ENCODE peak calls at places on chromosome 3, in eight cellular contexts. One of them, this sample, is unnamed.

GRCh38 chr3:64184621-64185020 is 40.6 kb downstream of the PRICKLE2 start:
- DNase-seq in body of pancreas: no peak
- DNase-seq in Peyer's patch: no peak
- DNase-seq in mucosa of descending colon: no peak
- DNase-seq in esophagus squamous epithelium: no peak
- DNase-seq in mesendoderm: no peak
- DNase-seq in adipocyte: peak; percentile 44
- DNase-seq in heart right ventricle: no peak
- DNase-seq in this sample: no peak

GRCh38 chr3:146640955-146641867 is 36.1 kb upstream of the PLSCR5 start:
- DNase-seq in heart right ventricle: no peak
- DNase-seq in body of pancreas: peak; percentile 30
- DNase-seq in mesendoderm: peak; percentile 68
- DNase-seq in adipocyte: peak; percentile 78
- DNase-seq in esophagus squamous epithelium: no peak
- DNase-seq in mucosa of descending colon: peak; percentile 11
- DNase-seq in Peyer's patch: no peak
- DNase-seq in this sample: peak; percentile 28

GRCh38 chr3:125317761-125318496 is 57.2 kb downstream of the ZNF148 start:
- DNase-seq in body of pancreas: no peak
- DNase-seq in mesendoderm: no peak
- DNase-seq in Peyer's patch: no peak
- DNase-seq in adipocyte: no peak
- DNase-seq in esophagus squamous epithelium: no peak
- DNase-seq in mucosa of descending colon: no peak
- DNase-seq in heart right ventricle: no peak
- DNase-seq in this sample: no peak

GRCh38 chr3:15449489-15449888 is 22.1 kb downstream of the EAF1 start:
- DNase-seq in mesendoderm: no peak
- DNase-seq in mucosa of descending colon: no peak
- DNase-seq in esophagus squamous epithelium: no peak
- DNase-seq in Peyer's patch: no peak
- DNase-seq in adipocyte: no peak
- DNase-seq in body of pancreas: no peak
- DNase-seq in heart right ventricle: no peak
- DNase-seq in this sample: no peak

GRCh38 chr3:107548601-107549000 is 25.8 kb downstream of the BBX start:
- DNase-seq in body of pancreas: no peak
- DNase-seq in mucosa of descending colon: no peak
- DNase-seq in adipocyte: no peak
- DNase-seq in heart right ventricle: no peak
- DNase-seq in esophagus squamous epithelium: no peak
- DNase-seq in Peyer's patch: no peak
- DNase-seq in mesendoderm: no peak
- DNase-seq in this sample: no peak

GRCh38 chr3:114660808-114661207 is 367.0 kb downstream of the TIGIT start:
- DNase-seq in mesendoderm: no peak
- DNase-seq in heart right ventricle: no peak
- DNase-seq in body of pancreas: no peak
- DNase-seq in mucosa of descending colon: no peak
- DNase-seq in Peyer's patch: no peak
- DNase-seq in adipocyte: peak; percentile 21
- DNase-seq in esophagus squamous epithelium: no peak
- DNase-seq in this sample: no peak

GRCh38 chr3:15063238-15063637 is 1.9 kb downstream of the MRPS25 start:
- DNase-seq in Peyer's patch: no peak
- DNase-seq in mucosa of descending colon: no peak
- DNase-seq in heart right ventricle: no peak
- DNase-seq in mesendoderm: no peak
- DNase-seq in body of pancreas: no peak
- DNase-seq in esophagus squamous epithelium: no peak
- DNase-seq in adipocyte: no peak
- DNase-seq in this sample: peak; percentile 52

GRCh38 chr3:139520028-139520737 is 19.4 kb downstream of the RBP1 start:
- DNase-seq in adipocyte: no peak
- DNase-seq in body of pancreas: no peak
- DNase-seq in mesendoderm: peak; percentile 83
- DNase-seq in heart right ventricle: no peak
- DNase-seq in esophagus squamous epithelium: no peak
- DNase-seq in Peyer's patch: no peak
- DNase-seq in mucosa of descending colon: peak; percentile 33
- DNase-seq in this sample: peak; percentile 85

GRCh38 chr3:73605388-73605787 is 19.4 kb downstream of the PDZRN3 start:
- DNase-seq in mucosa of descending colon: no peak
- DNase-seq in mesendoderm: no peak
- DNase-seq in adipocyte: peak; percentile 91
- DNase-seq in heart right ventricle: no peak
- DNase-seq in body of pancreas: no peak
- DNase-seq in esophagus squamous epithelium: no peak
- DNase-seq in Peyer's patch: no peak
- DNase-seq in this sample: no peak

GRCh38 chr3:100682056-100682853 is 27.0 kb upstream of the TFG start:
- DNase-seq in body of pancreas: no peak
- DNase-seq in mucosa of descending colon: no peak
- DNase-seq in esophagus squamous epithelium: no peak
- DNase-seq in adipocyte: no peak
- DNase-seq in mesendoderm: no peak
- DNase-seq in Peyer's patch: no peak
- DNase-seq in heart right ventricle: peak; percentile 11
- DNase-seq in this sample: no peak

GRCh38 chr3:156685198-156685597 is 10.8 kb downstream of the TIPARP start:
- DNase-seq in esophagus squamous epithelium: no peak
- DNase-seq in mesendoderm: peak; percentile 71
- DNase-seq in Peyer's patch: no peak
- DNase-seq in body of pancreas: no peak
- DNase-seq in mucosa of descending colon: no peak
- DNase-seq in heart right ventricle: no peak
- DNase-seq in adipocyte: peak; percentile 63
- DNase-seq in this sample: no peak

GRCh38 chr3:120170223-120170622 is 76.0 kb upstream of the GSK3B start:
- DNase-seq in Peyer's patch: no peak
- DNase-seq in body of pancreas: peak; percentile 10
- DNase-seq in mucosa of descending colon: no peak
- DNase-seq in esophagus squamous epithelium: no peak
- DNase-seq in mesendoderm: no peak
- DNase-seq in adipocyte: peak; percentile 50
- DNase-seq in heart right ventricle: no peak
- DNase-seq in this sample: no peak

GRCh38 chr3:36957072-36957471 is 12.2 kb upstream of the TRANK1 start:
- DNase-seq in adipocyte: no peak
- DNase-seq in mesendoderm: peak; percentile 71
- DNase-seq in mucosa of descending colon: no peak
- DNase-seq in Peyer's patch: no peak
- DNase-seq in heart right ventricle: no peak
- DNase-seq in esophagus squamous epithelium: no peak
- DNase-seq in body of pancreas: no peak
- DNase-seq in this sample: no peak

GRCh38 chr3:112811150-112811884 is 35.3 kb downstream of the CD200R1L start:
- DNase-seq in adipocyte: peak; percentile 97
- DNase-seq in body of pancreas: peak; percentile 24
- DNase-seq in Peyer's patch: no peak
- DNase-seq in mesendoderm: no peak
- DNase-seq in esophagus squamous epithelium: no peak
- DNase-seq in heart right ventricle: peak; percentile 51
- DNase-seq in mucosa of descending colon: peak; percentile 11
- DNase-seq in this sample: no peak

GRCh38 chr3:112803472-112803871 is 43.2 kb downstream of the CD200R1L start:
- DNase-seq in heart right ventricle: no peak
- DNase-seq in adipocyte: peak; percentile 37
- DNase-seq in Peyer's patch: no peak
- DNase-seq in mucosa of descending colon: no peak
- DNase-seq in mesendoderm: no peak
- DNase-seq in body of pancreas: no peak
- DNase-seq in esophagus squamous epithelium: no peak
- DNase-seq in this sample: no peak

GRCh38 chr3:112810561-112810960 is 36.1 kb downstream of the CD200R1L start:
- DNase-seq in mesendoderm: no peak
- DNase-seq in body of pancreas: no peak
- DNase-seq in esophagus squamous epithelium: no peak
- DNase-seq in Peyer's patch: no peak
- DNase-seq in adipocyte: no peak
- DNase-seq in mucosa of descending colon: no peak
- DNase-seq in heart right ventricle: no peak
- DNase-seq in this sample: no peak

GRCh38 chr3:112807685-112808084 is 39.0 kb downstream of the CD200R1L start:
- DNase-seq in mesendoderm: no peak
- DNase-seq in Peyer's patch: no peak
- DNase-seq in heart right ventricle: no peak
- DNase-seq in body of pancreas: no peak
- DNase-seq in esophagus squamous epithelium: no peak
- DNase-seq in adipocyte: no peak
- DNase-seq in mucosa of descending colon: no peak
- DNase-seq in this sample: no peak

DNA sequence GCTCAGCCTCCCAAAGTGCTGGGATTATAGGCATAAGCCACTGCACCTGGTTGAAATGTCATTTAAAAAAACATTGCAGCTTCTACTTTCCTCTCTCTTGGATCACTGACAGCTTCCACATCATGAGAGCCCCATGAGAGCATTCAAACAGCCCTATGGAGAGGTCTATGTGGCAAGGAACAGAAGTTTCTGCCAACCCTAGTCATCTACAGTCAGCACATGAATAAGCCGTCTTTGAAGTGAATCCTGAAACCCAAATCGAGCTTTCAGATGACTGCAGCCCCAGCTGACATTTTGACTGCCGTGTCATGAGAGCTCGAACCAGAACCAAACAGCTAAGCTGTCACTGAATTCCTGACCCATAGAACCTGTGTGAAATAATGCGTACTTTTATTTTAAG is 39.8 kb downstream of the CD200R1L start:
- DNase-seq in Peyer's patch: no peak
- DNase-seq in esophagus squamous epithelium: no peak
- DNase-seq in body of pancreas: no peak
- DNase-seq in adipocyte: no peak
- DNase-seq in mesendoderm: no peak
- DNase-seq in heart right ventricle: no peak
- DNase-seq in mucosa of descending colon: no peak
- DNase-seq in this sample: no peak
- H3K4me1 ChIP-seq in Peyer's patch: no peaks in the 10 kb centered on the region
- H3K4me1 ChIP-seq in esophagus squamous epithelium: peaks cover under 1% of the 10 kb centered on the region
- H3K4me1 ChIP-seq in body of pancreas: no peaks in the 10 kb centered on the region
- H3K4me1 ChIP-seq in adipocyte: peaks cover 18% of the 10 kb centered on the region
- H3K4me1 ChIP-seq in mesendoderm: no peaks in the 10 kb centered on the region
- H3K4me1 ChIP-seq in heart right ventricle: peaks cover 2% of the 10 kb centered on the region
- H3K4me1 ChIP-seq in mucosa of descending colon: no peaks in the 10 kb centered on the region
- H3K4me1 ChIP-seq in this sample: no peaks in the 10 kb centered on the region

GRCh38 chr3:179677884-179678283 is 25.0 kb downstream of the USP13 start:
- DNase-seq in body of pancreas: no peak
- DNase-seq in esophagus squamous epithelium: no peak
- DNase-seq in adipocyte: no peak
- DNase-seq in mesendoderm: no peak
- DNase-seq in Peyer's patch: no peak
- DNase-seq in heart right ventricle: no peak
- DNase-seq in mucosa of descending colon: no peak
- DNase-seq in this sample: no peak
- H3K4me1 ChIP-seq in body of pancreas: peaks cover 4% of the 10 kb centered on the region
- H3K4me1 ChIP-seq in esophagus squamous epithelium: no peaks in the 10 kb centered on the region
- H3K4me1 ChIP-seq in adipocyte: peaks cover 30% of the 10 kb centered on the region
- H3K4me1 ChIP-seq in mesendoderm: no peaks in the 10 kb centered on the region
- H3K4me1 ChIP-seq in Peyer's patch: no peaks in the 10 kb centered on the region
- H3K4me1 ChIP-seq in heart right ventricle: peaks cover 20% of the 10 kb centered on the region
- H3K4me1 ChIP-seq in mucosa of descending colon: no peaks in the 10 kb centered on the region
- H3K4me1 ChIP-seq in this sample: no peaks in the 10 kb centered on the region

GRCh38 chr3:45623434-45623833 is 28.9 kb downstream of the LIMD1 start:
- DNase-seq in mesendoderm: no peak
- DNase-seq in heart right ventricle: no peak
- DNase-seq in mucosa of descending colon: no peak
- DNase-seq in body of pancreas: no peak
- DNase-seq in adipocyte: no peak
- DNase-seq in esophagus squamous epithelium: no peak
- DNase-seq in Peyer's patch: no peak
- DNase-seq in this sample: no peak

GRCh38 chr3:45628746-45629145 is 34.2 kb downstream of the LIMD1 start:
- DNase-seq in adipocyte: peak; percentile 48
- DNase-seq in mesendoderm: no peak
- DNase-seq in mucosa of descending colon: no peak
- DNase-seq in esophagus squamous epithelium: no peak
- DNase-seq in body of pancreas: no peak
- DNase-seq in heart right ventricle: no peak
- DNase-seq in Peyer's patch: no peak
- DNase-seq in this sample: no peak

GRCh38 chr3:45630325-45630724 is 35.8 kb downstream of the LIMD1 start:
- DNase-seq in heart right ventricle: no peak
- DNase-seq in mesendoderm: no peak
- DNase-seq in mucosa of descending colon: no peak
- DNase-seq in body of pancreas: no peak
- DNase-seq in esophagus squamous epithelium: no peak
- DNase-seq in Peyer's patch: no peak
- DNase-seq in adipocyte: no peak
- DNase-seq in this sample: no peak

GRCh38 chr3:45623846-45624245 is 29.3 kb downstream of the LIMD1 start:
- DNase-seq in adipocyte: no peak
- DNase-seq in body of pancreas: no peak
- DNase-seq in esophagus squamous epithelium: no peak
- DNase-seq in heart right ventricle: no peak
- DNase-seq in mesendoderm: no peak
- DNase-seq in mucosa of descending colon: no peak
- DNase-seq in Peyer's patch: no peak
- DNase-seq in this sample: no peak

GRCh38 chr3:45626096-45626887 is 31.7 kb downstream of the LIMD1 start:
- DNase-seq in adipocyte: no peak
- DNase-seq in body of pancreas: no peak
- DNase-seq in Peyer's patch: no peak
- DNase-seq in heart right ventricle: no peak
- DNase-seq in esophagus squamous epithelium: no peak
- DNase-seq in mucosa of descending colon: no peak
- DNase-seq in mesendoderm: no peak
- DNase-seq in this sample: peak; percentile 53
- H3K4me1 ChIP-seq in adipocyte: peaks cover 13% of the 10 kb centered on the region
- H3K4me1 ChIP-seq in body of pancreas: peaks cover 1% of the 10 kb centered on the region
- H3K4me1 ChIP-seq in Peyer's patch: no peaks in the 10 kb centered on the region
- H3K4me1 ChIP-seq in heart right ventricle: peaks cover 12% of the 10 kb centered on the region
- H3K4me1 ChIP-seq in esophagus squamous epithelium: no peaks in the 10 kb centered on the region
- H3K4me1 ChIP-seq in mucosa of descending colon: peaks cover 9% of the 10 kb centered on the region
- H3K4me1 ChIP-seq in mesendoderm: no peaks in the 10 kb centered on the region
- H3K4me1 ChIP-seq in this sample: no peaks in the 10 kb centered on the region

GRCh38 chr3:172140499-172141391 is 101.4 kb downstream of the FNDC3B start:
- DNase-seq in Peyer's patch: peak; percentile 63
- DNase-seq in body of pancreas: peak; percentile 76
- DNase-seq in adipocyte: peak; percentile 92
- DNase-seq in mesendoderm: peak; percentile 91
- DNase-seq in esophagus squamous epithelium: no peak
- DNase-seq in mucosa of descending colon: peak; percentile 61
- DNase-seq in heart right ventricle: peak; percentile 58
- DNase-seq in this sample: peak; percentile 93

GRCh38 chr3:172138031-172138538 is 98.7 kb downstream of the FNDC3B start:
- DNase-seq in mucosa of descending colon: no peak
- DNase-seq in esophagus squamous epithelium: no peak
- DNase-seq in heart right ventricle: no peak
- DNase-seq in mesendoderm: peak; percentile 62
- DNase-seq in Peyer's patch: no peak
- DNase-seq in body of pancreas: no peak
- DNase-seq in adipocyte: no peak
- DNase-seq in this sample: no peak

GRCh38 chr3:172138792-172139507 is 99.6 kb downstream of the FNDC3B start:
- DNase-seq in esophagus squamous epithelium: no peak
- DNase-seq in adipocyte: peak; percentile 51
- DNase-seq in mesendoderm: peak; percentile 81
- DNase-seq in Peyer's patch: no peak
- DNase-seq in body of pancreas: peak; percentile 81
- DNase-seq in heart right ventricle: peak; percentile 68
- DNase-seq in mucosa of descending colon: peak; percentile 73
- DNase-seq in this sample: peak; percentile 58

GRCh38 chr3:172137287-172138030 is 98.1 kb downstream of the FNDC3B start:
- DNase-seq in Peyer's patch: no peak
- DNase-seq in adipocyte: no peak
- DNase-seq in mesendoderm: no peak
- DNase-seq in body of pancreas: no peak
- DNase-seq in heart right ventricle: no peak
- DNase-seq in esophagus squamous epithelium: no peak
- DNase-seq in mucosa of descending colon: no peak
- DNase-seq in this sample: no peak

GRCh38 chr3:172139528-172140276 is 100.3 kb downstream of the FNDC3B start:
- DNase-seq in adipocyte: no peak
- DNase-seq in body of pancreas: no peak
- DNase-seq in Peyer's patch: no peak
- DNase-seq in mucosa of descending colon: no peak
- DNase-seq in esophagus squamous epithelium: no peak
- DNase-seq in heart right ventricle: no peak
- DNase-seq in mesendoderm: peak; percentile 61
- DNase-seq in this sample: no peak
- H3K4me1 ChIP-seq in adipocyte: peaks cover 83% of the 10 kb centered on the region
- H3K4me1 ChIP-seq in body of pancreas: peaks cover 79% of the 10 kb centered on the region
- H3K4me1 ChIP-seq in Peyer's patch: no peaks in the 10 kb centered on the region
- H3K4me1 ChIP-seq in mucosa of descending colon: peaks cover 50% of the 10 kb centered on the region
- H3K4me1 ChIP-seq in esophagus squamous epithelium: peaks cover 67% of the 10 kb centered on the region
- H3K4me1 ChIP-seq in heart right ventricle: peaks cover 78% of the 10 kb centered on the region
- H3K4me1 ChIP-seq in mesendoderm: peaks cover 31% of the 10 kb centered on the region
- H3K4me1 ChIP-seq in this sample: peaks cover 50% of the 10 kb centered on the region